ENCODE peak calls at places on chromosomes 16 and 17, in six cellular contexts. P, M, B, E, I and J are unnamed samples.
A peak's percentile ranks its signal among the peaks of the same experiment; 100 is the strongest.

GRCh38 chr17:17796787-17797061 is 40.1 kb downstream of the SREBF1 start:
- DNase-seq in P (no peak), I (no peak), M (no peak), E (no peak), B (no peak), J (no peak)

GRCh38 chr16:76309639-76310335 is 32.6 kb downstream of the CNTNAP4 start:
- DNase-seq in E (no peak), I (no peak), B (no peak), M (no peak), P (no peak), J (no peak)

GRCh38 chr17:6910987-6911603 is 79.6 kb upstream of the TEKT1 start:
- DNase-seq in E (peak; percentile 23), I (peak; percentile 25), B (no peak), M (peak; percentile 65), P (peak; percentile 56), J (peak; percentile 48)

GRCh38 chr17:31530391-31530990 is 139.0 kb downstream of the RAB11FIP4 start:
- DNase-seq in E (no peak), I (no peak), B (no peak), P (no peak), M (no peak), J (no peak)

GRCh38 chr17:78104540-78104941 is 24.0 kb downstream of the TMC6 start:
- DNase-seq in E (no peak), M (no peak), P (no peak), I (no peak), B (no peak), J (no peak)

GRCh38 chr17:14268264-14268663 is 31.6 kb upstream of the CDRT15 start:
- DNase-seq in P (no peak), I (no peak), M (no peak), E (peak; percentile 50), B (no peak), J (peak; percentile 24)

GRCh38 chr16:3983081-3983520 is 102.6 kb upstream of the CREBBP start:
- DNase-seq in M (peak; percentile 72), B (no peak), E (peak; percentile 25), I (peak; percentile 82), P (peak; percentile 93), J (peak; percentile 54)

GRCh38 chr17:47962901-47963300 is 5.2 kb upstream of the PRR15L start:
- DNase-seq in B (no peak), I (no peak), E (no peak), M (no peak), P (no peak), J (no peak)

GRCh38 chr17:78233678-78234077 is 2.2 kb downstream of the TMEM235 start:
- DNase-seq in M (no peak), E (no peak), B (no peak), I (no peak), P (no peak), J (no peak)

GRCh38 chr17:70539172-70539924 is 370.0 kb downstream of the KCNJ2 start:
- DNase-seq in I (no peak), M (no peak), E (no peak), B (no peak), P (no peak), J (no peak)

GRCh38 chr16:102060-102855 is 24.2 kb downstream of the MPG start:
- DNase-seq in B (no peak), E (no peak), M (peak; percentile 65), I (no peak), P (no peak), J (no peak)

GRCh38 chr16:85466989-85467388 is 146.1 kb upstream of the GSE1 start:
- DNase-seq in B (no peak), I (no peak), E (no peak), P (no peak), M (no peak), J (no peak)

GRCh38 chr16:83420206-83420760 is 387.5 kb upstream of the HSBP1 start:
- DNase-seq in M (peak; percentile 22), P (no peak), I (no peak), B (no peak), E (peak; percentile 19), J (peak; percentile 46)

GRCh38 chr17:51166987-51167931 is 1.0 kb downstream of the NME2 start:
- DNase-seq in E (peak; percentile 59), I (peak; percentile 91), B (no peak), P (peak; percentile 95), M (peak; percentile 62), J (peak; percentile 77)

GRCh38 chr17:78325076-78325712 is 34.7 kb downstream of the SOCS3 start:
- DNase-seq in M (peak; percentile 57), P (no peak), B (no peak), E (no peak), I (no peak), J (no peak)

GRCh38 chr16:14097182-14097951 is 26.2 kb downstream of the MRTFB start:
- DNase-seq in B (no peak), I (no peak), P (no peak), M (no peak), E (peak; percentile 39), J (no peak)

GRCh38 chr16:85935957-85936760 is 37.2 kb downstream of the IRF8 start:
- DNase-seq in I (no peak), E (no peak), M (no peak), B (peak; percentile 89), P (no peak), J (peak; percentile 80)

GRCh38 chr16:1871974-1872635 is at the start of gene MEIOB:
- DNase-seq in B (no peak), I (peak; percentile 91), M (peak; percentile 16), E (no peak), P (peak; percentile 46), J (no peak)

GRCh38 chr16:56241596-56241995 is 50.3 kb downstream of the GNAO1 start:
- DNase-seq in B (no peak), E (no peak), I (no peak), P (no peak), M (no peak), J (no peak)

GRCh38 chr17:77846531-77847085 is 111.9 kb upstream of the TNRC6C start:
- DNase-seq in E (no peak), M (no peak), B (no peak), P (no peak), I (no peak), J (peak; percentile 35)

GRCh38 chr16:84526794-84527485 is 22.5 kb upstream of the MEAK7 start:
- DNase-seq in I (no peak), B (no peak), P (no peak), M (peak; percentile 76), E (no peak), J (no peak)

GRCh38 chr17:2335726-2336214 is 487 bp downstream of the TSR1 start:
- DNase-seq in P (no peak), I (no peak), M (no peak), B (no peak), E (no peak), J (peak; percentile 16)

GRCh38 chr17:16512011-16512410 is 20.0 kb upstream of the LRRC75A start:
- DNase-seq in P (no peak), M (no peak), E (no peak), B (no peak), I (no peak), J (peak; percentile 65)

GRCh38 chr16:70749006-70749678 is 51.8 kb downstream of the VAC14 start:
- DNase-seq in I (no peak), P (no peak), M (no peak), E (no peak), B (no peak), J (peak; percentile 95)

DNA sequence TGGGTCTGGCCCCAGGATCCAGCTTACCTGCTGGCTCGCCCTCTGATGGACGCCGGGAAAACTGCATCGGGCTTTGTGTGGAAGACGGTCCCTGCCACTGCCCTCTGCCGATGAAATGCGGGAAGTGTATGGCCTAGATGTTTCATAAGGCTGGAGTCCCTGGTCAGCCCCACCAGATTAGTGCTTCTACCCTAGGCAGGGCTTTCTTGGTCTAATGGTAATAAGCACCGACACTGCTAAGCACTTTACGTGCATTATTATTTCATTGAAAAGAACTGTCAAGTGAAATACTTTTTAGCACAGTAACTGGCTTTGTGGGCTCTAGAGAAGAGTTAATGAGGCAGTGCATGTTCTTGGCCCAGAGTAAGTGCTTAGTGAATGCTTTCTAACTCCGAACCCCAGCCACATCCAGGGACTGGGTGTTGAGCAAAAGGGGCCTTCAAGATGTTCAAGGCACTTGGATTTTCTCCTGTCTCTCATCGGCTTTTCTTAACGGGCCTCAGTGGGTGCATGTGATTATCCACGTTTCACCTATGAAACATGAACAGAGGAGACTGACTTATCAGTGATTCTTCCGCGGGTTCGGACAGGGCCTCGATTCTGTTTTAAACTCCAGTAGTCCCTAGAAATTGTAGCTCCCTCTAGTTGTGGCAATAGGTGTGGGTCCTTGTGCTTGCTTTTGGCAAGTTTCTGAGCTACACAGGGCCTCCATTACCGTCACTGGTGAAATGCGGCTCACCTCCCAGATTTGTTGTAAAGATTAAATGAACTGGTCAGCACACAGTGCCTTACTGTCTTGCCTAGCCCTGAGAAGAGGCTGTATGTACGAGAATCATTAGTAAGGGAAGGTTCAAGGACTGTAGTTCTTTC is 6.6 kb downstream of the TRAF4 start:
- DNase-seq in P (peak; percentile 82), B (peak; percentile 69), E (peak; percentile 88), M (peak; percentile 91), I (peak; percentile 87), J (peak; percentile 93)
- TF ChIP-seq MYC in P (no peak), B (no peak), E (no peak), M (no peak), I (no peak), J (peak; percentile 64)

GRCh38 chr17:27543464-27543856 is 87.2 kb downstream of the KSR1 start:
- DNase-seq in B (no peak), P (no peak), E (no peak), M (no peak), I (no peak), J (no peak)
- TF ChIP-seq MAX in B (no peak), P (no peak), E (no peak), M (no peak), I (no peak), J (no peak)

GRCh38 chr17:76558210-76559095 is 18.6 kb downstream of the PRCD start:
- DNase-seq in E (no peak), M (peak; percentile 48), I (no peak), B (no peak), P (no peak), J (peak; percentile 56)
- TF ChIP-seq MYC in E (no peak), M (no peak), I (no peak), B (no peak), P (no peak), J (no peak)

GRCh38 chr16:47734987-47735594 is 274.0 kb downstream of the PHKB start:
- DNase-seq in I (no peak), E (no peak), M (no peak), P (no peak), B (no peak), J (no peak)
- TF ChIP-seq MAX in I (no peak), E (no peak), M (no peak), P (no peak), B (no peak), J (no peak)

GRCh38 chr16:87570938-87571867 is 31.1 kb upstream of the JPH3 start:
- DNase-seq in P (peak; percentile 84), I (peak; percentile 61), M (peak; percentile 51), B (no peak), E (peak; percentile 59), J (peak; percentile 32)
- TF ChIP-seq MYC in P (no peak), I (no peak), M (no peak), B (no peak), E (no peak), J (no peak)

GRCh38 chr17:63171428-63172205 is 205.6 kb downstream of the TANC2 start:
- DNase-seq in B (no peak), M (peak; percentile 61), E (no peak), P (no peak), I (no peak), J (no peak)
- TF ChIP-seq MAX in B (no peak), M (no peak), E (no peak), P (no peak), I (no peak), J (no peak)

GRCh38 chr17:19363114-19363438 is 553 bp upstream of the B9D1 start:
- DNase-seq in E (no peak), M (no peak), P (no peak), B (no peak), I (no peak), J (no peak)
- TF ChIP-seq MYC in E (no peak), M (no peak), P (no peak), B (no peak), I (no peak), J (no peak)

GRCh38 chr17:39177256-39177655 is 11.3 kb upstream of the ARL5C start:
- DNase-seq in B (no peak), I (peak; percentile 46), M (no peak), E (no peak), P (no peak), J (peak; percentile 68)
- TF ChIP-seq MAX in B (no peak), I (no peak), M (no peak), E (no peak), P (no peak), J (no peak)